ENCODE peak calls at places on chromosomes 16 and 17, in four cellular contexts. S is left lung, F is fibroblast of lung, T is PC-9. O is an unnamed sample. For H3K36me3 and H3K4me1, the result is how much of the 10 kb centered on the place peaks cover.

GRCh38 chr16:23803591-23804123 is 32.1 kb upstream of the PRKCB start:
- DNase-seq in T (no peak), F (peak), S (peak), O (peak)

GRCh38 chr16:561413-561794 is 1.2 kb downstream of the PRR35 start:
- DNase-seq in S (no peak), T (no peak), F (no peak), O (no peak)

GRCh38 chr17:27577884-27578717 is 52.9 kb upstream of the LGALS9 start:
- DNase-seq in F (peak), T (no peak), S (no peak), O (peak)

GRCh38 chr17:7130626-7131467 is 16.2 kb upstream of the ASGR2 start:
- DNase-seq in T (no peak), F (no peak), S (no peak), O (no peak)

GRCh38 chr17:44536090-44536960 is 21.0 kb upstream of the FZD2 start:
- DNase-seq in T (no peak), F (peak), S (no peak), O (no peak)

GRCh38 chr17:29909604-29910003 is 20.4 kb downstream of the SSH2 start:
- DNase-seq in T (peak), S (no peak), F (peak), O (no peak)

GRCh38 chr16:1960665-1961630 is 1.6 kb downstream of the NDUFB10 start:
- DNase-seq in S (no peak), F (peak), T (peak), O (no peak)

GRCh38 chr16:30760160-30760559 is 1.7 kb downstream of the CFAP119 start:
- DNase-seq in S (no peak), T (no peak), F (no peak), O (no peak)

GRCh38 chr17:40378966-40379365 is 14.4 kb upstream of the GJD3 start:
- DNase-seq in F (no peak), S (no peak), T (no peak), O (no peak)

GRCh38 chr17:19485800-19486340 is 47.8 kb upstream of the SLC47A1 start:
- DNase-seq in T (no peak), F (no peak), S (no peak), O (no peak)

GRCh38 chr17:39404542-39405378 is 3.3 kb upstream of the FBXL20 start:
- DNase-seq in T (peak), S (no peak), F (peak), O (no peak)

GRCh38 chr17:77173104-77173503 is 32.3 kb downstream of the SEC14L1 start:
- DNase-seq in F (no peak), T (no peak), S (no peak), O (no peak)

GRCh38 chr17:60387666-60388065 is 4.3 kb downstream of the USP32 start:
- DNase-seq in F (no peak), T (no peak), S (no peak), O (no peak)

GRCh38 chr17:35895602-35896001 is 15.4 kb upstream of the CCL5 start:
- DNase-seq in S (no peak), T (no peak), F (peak), O (no peak)

GRCh38 chr16:74073471-74073870 is 223.1 kb upstream of the PSMD7 start:
- DNase-seq in S (no peak), T (no peak), F (no peak), O (no peak)

GRCh38 chr17:2028234-2028614 is 1.7 kb upstream of the DPH1 start:
- DNase-seq in F (no peak), S (no peak), T (no peak), O (no peak)

GRCh38 chr17:2086306-2086705 is 31.4 kb downstream of the HIC1 start:
- DNase-seq in S (no peak), T (no peak), F (no peak), O (no peak)

GRCh38 chr16:982152-983043 is 828 bp downstream of the SOX8 start:
- DNase-seq in T (no peak), F (no peak), S (no peak), O (no peak)

GRCh38 chr16:55499951-55500350 is 8.9 kb upstream of the LPCAT2 start:
- DNase-seq in S (no peak), F (peak), T (peak), O (no peak)

DNA sequence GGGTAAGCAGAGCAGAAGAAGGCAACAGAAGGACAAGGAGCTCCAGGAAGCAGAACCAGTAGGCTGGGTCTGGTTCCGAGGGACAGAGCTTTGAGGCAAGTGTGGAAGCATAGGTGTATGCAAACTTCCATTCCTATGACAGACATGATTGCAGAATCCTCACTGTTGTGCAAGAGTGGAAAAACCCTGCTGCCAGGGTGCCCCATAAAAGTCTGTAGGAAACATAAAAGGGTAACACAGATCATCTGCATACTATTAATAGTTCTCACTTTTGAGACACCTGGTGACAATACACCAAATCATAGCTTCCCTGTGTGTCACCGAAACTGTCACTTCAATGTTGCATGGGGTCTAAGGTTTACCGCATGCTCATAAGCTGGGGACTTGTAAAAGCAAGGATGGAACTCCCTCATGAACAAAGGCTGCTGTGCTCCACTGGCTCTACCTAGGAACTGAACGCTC is 39.7 kb downstream of the ARHGAP17 start:
- DNase-seq in F (no peak), T (peak), S (no peak), O (no peak)
- H3K36me3 ChIP-seq in F (under half), T (under half), S (under half), O (under half)

GRCh38 chr16:27927266-27927901 is 136.1 kb downstream of the GSG1L start:
- DNase-seq in T (no peak), S (no peak), F (no peak), O (no peak)
- H3K27ac ChIP-seq in T (no peak), S (no peak), F (no peak), O (no peak)

GRCh38 chr16:15769239-15769638 is 87.6 kb downstream of the MYH11 start:
- DNase-seq in T (no peak), S (no peak), F (no peak), O (no peak)
- H3K4me1 ChIP-seq in T (under half), S (under half), F (under half), O (under half)

GRCh38 chr16:87744750-87745514 is 20.9 kb downstream of the KLHDC4 start:
- DNase-seq in S (no peak), F (no peak), T (no peak), O (no peak)
- H3K36me3 ChIP-seq in S (under half), F (under half), T (under half), O (under half)

O was measured in body of pancreas.